ENCODE peak calls at places on chromosomes 2 and 18, in eight cellular contexts. One of them, this sample, is unnamed.

GRCh38 chr18:57585421-57585820 is 1.1 kb downstream of the FECH start:
- DNase-seq in adrenal gland: no peak
- DNase-seq in RWPE1: no peak
- DNase-seq in GM13976: no peak
- DNase-seq in bronchial epithelial cell: peak
- DNase-seq in heart left ventricle: no peak
- DNase-seq in uterus: no peak
- DNase-seq in CD4-positive, alpha-beta T cell: no peak
- DNase-seq in this sample: no peak

GRCh38 chr2:18742382-18742781 is 153.0 kb upstream of the NT5C1B start:
- DNase-seq in RWPE1: no peak
- DNase-seq in adrenal gland: no peak
- DNase-seq in CD4-positive, alpha-beta T cell: no peak
- DNase-seq in uterus: no peak
- DNase-seq in GM13976: no peak
- DNase-seq in bronchial epithelial cell: no peak
- DNase-seq in heart left ventricle: peak
- DNase-seq in this sample: no peak

GRCh38 chr2:225040862-225041209 is 1.4 kb downstream of the DOCK10 start:
- DNase-seq in RWPE1: no peak
- DNase-seq in GM13976: peak
- DNase-seq in CD4-positive, alpha-beta T cell: no peak
- DNase-seq in bronchial epithelial cell: no peak
- DNase-seq in uterus: no peak
- DNase-seq in heart left ventricle: no peak
- DNase-seq in adrenal gland: no peak
- DNase-seq in this sample: peak

GRCh38 chr2:224039080-224039769 is at the start of gene SERPINE2:
- DNase-seq in bronchial epithelial cell: peak
- DNase-seq in adrenal gland: peak
- DNase-seq in GM13976: peak
- DNase-seq in RWPE1: peak
- DNase-seq in CD4-positive, alpha-beta T cell: peak
- DNase-seq in uterus: peak
- DNase-seq in heart left ventricle: peak
- DNase-seq in this sample: peak

GRCh38 chr2:75465317-75465998 is 95.3 kb downstream of the EVA1A start:
- DNase-seq in CD4-positive, alpha-beta T cell: no peak
- DNase-seq in uterus: no peak
- DNase-seq in GM13976: no peak
- DNase-seq in RWPE1: peak
- DNase-seq in bronchial epithelial cell: peak
- DNase-seq in adrenal gland: no peak
- DNase-seq in heart left ventricle: no peak
- DNase-seq in this sample: no peak

GRCh38 chr2:148978736-148979135 is 59.8 kb upstream of the LYPD6B start:
- DNase-seq in RWPE1: no peak
- DNase-seq in uterus: peak
- DNase-seq in bronchial epithelial cell: no peak
- DNase-seq in GM13976: no peak
- DNase-seq in CD4-positive, alpha-beta T cell: no peak
- DNase-seq in heart left ventricle: no peak
- DNase-seq in adrenal gland: no peak
- DNase-seq in this sample: no peak

GRCh38 chr2:203201426-203201825 is 37.4 kb upstream of the CYP20A1 start:
- DNase-seq in RWPE1: no peak
- DNase-seq in uterus: no peak
- DNase-seq in heart left ventricle: no peak
- DNase-seq in CD4-positive, alpha-beta T cell: no peak
- DNase-seq in adrenal gland: no peak
- DNase-seq in GM13976: no peak
- DNase-seq in bronchial epithelial cell: no peak
- DNase-seq in this sample: no peak

GRCh38 chr2:205477016-205477705 is 205.1 kb upstream of the NRP2 start:
- DNase-seq in heart left ventricle: no peak
- DNase-seq in GM13976: no peak
- DNase-seq in adrenal gland: no peak
- DNase-seq in bronchial epithelial cell: no peak
- DNase-seq in CD4-positive, alpha-beta T cell: no peak
- DNase-seq in RWPE1: no peak
- DNase-seq in uterus: no peak
- DNase-seq in this sample: no peak

GRCh38 chr2:42385225-42385624 is 24.2 kb upstream of the COX7A2L start:
- DNase-seq in CD4-positive, alpha-beta T cell: no peak
- DNase-seq in heart left ventricle: no peak
- DNase-seq in bronchial epithelial cell: no peak
- DNase-seq in adrenal gland: peak
- DNase-seq in uterus: no peak
- DNase-seq in RWPE1: no peak
- DNase-seq in GM13976: no peak
- DNase-seq in this sample: no peak

GRCh38 chr18:10122116-10122515 is 208.3 kb downstream of the VAPA start:
- DNase-seq in GM13976: no peak
- DNase-seq in bronchial epithelial cell: peak
- DNase-seq in uterus: no peak
- DNase-seq in RWPE1: peak
- DNase-seq in CD4-positive, alpha-beta T cell: no peak
- DNase-seq in heart left ventricle: no peak
- DNase-seq in adrenal gland: no peak
- DNase-seq in this sample: peak

GRCh38 chr18:13562494-13563029 is 163.8 kb downstream of the FAM210A start:
- DNase-seq in CD4-positive, alpha-beta T cell: no peak
- DNase-seq in uterus: no peak
- DNase-seq in RWPE1: no peak
- DNase-seq in heart left ventricle: no peak
- DNase-seq in adrenal gland: no peak
- DNase-seq in bronchial epithelial cell: no peak
- DNase-seq in GM13976: peak
- DNase-seq in this sample: no peak

GRCh38 chr2:210611466-210611865 is 55.1 kb downstream of the CPS1 start:
- DNase-seq in bronchial epithelial cell: no peak
- DNase-seq in uterus: no peak
- DNase-seq in heart left ventricle: no peak
- DNase-seq in GM13976: no peak
- DNase-seq in adrenal gland: no peak
- DNase-seq in CD4-positive, alpha-beta T cell: no peak
- DNase-seq in RWPE1: no peak
- DNase-seq in this sample: peak

GRCh38 chr2:178924817-178925216 is 117.6 kb upstream of the TTN start:
- DNase-seq in heart left ventricle: no peak
- DNase-seq in bronchial epithelial cell: peak
- DNase-seq in uterus: no peak
- DNase-seq in CD4-positive, alpha-beta T cell: no peak
- DNase-seq in GM13976: no peak
- DNase-seq in RWPE1: no peak
- DNase-seq in adrenal gland: no peak
- DNase-seq in this sample: no peak

GRCh38 chr2:85698880-85699254 is 4.7 kb downstream of the GNLY start:
- DNase-seq in heart left ventricle: no peak
- DNase-seq in GM13976: no peak
- DNase-seq in uterus: no peak
- DNase-seq in RWPE1: no peak
- DNase-seq in CD4-positive, alpha-beta T cell: no peak
- DNase-seq in adrenal gland: no peak
- DNase-seq in bronchial epithelial cell: no peak
- DNase-seq in this sample: no peak

GRCh38 chr18:55455938-55456337 is 132.1 kb downstream of the TCF4 start:
- DNase-seq in RWPE1: no peak
- DNase-seq in GM13976: no peak
- DNase-seq in uterus: no peak
- DNase-seq in bronchial epithelial cell: no peak
- DNase-seq in heart left ventricle: no peak
- DNase-seq in adrenal gland: no peak
- DNase-seq in CD4-positive, alpha-beta T cell: no peak
- DNase-seq in this sample: no peak

GRCh38 chr2:221346411-221346810 is 225.7 kb downstream of the EPHA4 start:
- DNase-seq in uterus: no peak
- DNase-seq in adrenal gland: peak
- DNase-seq in heart left ventricle: no peak
- DNase-seq in RWPE1: no peak
- DNase-seq in CD4-positive, alpha-beta T cell: no peak
- DNase-seq in GM13976: no peak
- DNase-seq in bronchial epithelial cell: peak
- DNase-seq in this sample: no peak

GRCh38 chr2:228689049-228689448 is 507.6 kb upstream of the SPHKAP start:
- DNase-seq in GM13976: no peak
- DNase-seq in uterus: no peak
- DNase-seq in heart left ventricle: no peak
- DNase-seq in bronchial epithelial cell: no peak
- DNase-seq in RWPE1: peak
- DNase-seq in CD4-positive, alpha-beta T cell: no peak
- DNase-seq in adrenal gland: no peak
- DNase-seq in this sample: no peak
- TF ChIP-seq CTCF in GM13976: no peak
- TF ChIP-seq CTCF in uterus: no peak
- TF ChIP-seq CTCF in heart left ventricle: no peak
- TF ChIP-seq CTCF in bronchial epithelial cell: no peak
- TF ChIP-seq CTCF in RWPE1: no peak
- TF ChIP-seq CTCF in CD4-positive, alpha-beta T cell: no peak
- TF ChIP-seq CTCF in adrenal gland: no peak
- TF ChIP-seq CTCF in this sample: no peak

GRCh38 chr18:69259282-69259681 is 141.4 kb upstream of the DOK6 start:
- DNase-seq in heart left ventricle: no peak
- DNase-seq in adrenal gland: no peak
- DNase-seq in GM13976: no peak
- DNase-seq in CD4-positive, alpha-beta T cell: no peak
- DNase-seq in RWPE1: no peak
- DNase-seq in bronchial epithelial cell: no peak
- DNase-seq in uterus: no peak
- DNase-seq in this sample: no peak
- TF ChIP-seq CTCF in heart left ventricle: no peak
- TF ChIP-seq CTCF in adrenal gland: no peak
- TF ChIP-seq CTCF in GM13976: no peak
- TF ChIP-seq CTCF in CD4-positive, alpha-beta T cell: no peak
- TF ChIP-seq CTCF in RWPE1: no peak
- TF ChIP-seq CTCF in bronchial epithelial cell: no peak
- TF ChIP-seq CTCF in uterus: no peak
- TF ChIP-seq CTCF in this sample: no peak

GRCh38 chr2:106089611-106090010 is 104.5 kb downstream of the UXS1 start:
- DNase-seq in CD4-positive, alpha-beta T cell: no peak
- DNase-seq in adrenal gland: no peak
- DNase-seq in GM13976: no peak
- DNase-seq in uterus: no peak
- DNase-seq in heart left ventricle: no peak
- DNase-seq in bronchial epithelial cell: no peak
- DNase-seq in RWPE1: no peak
- DNase-seq in this sample: no peak

GRCh38 chr2:106091219-106091618 is 102.9 kb downstream of the UXS1 start:
- DNase-seq in uterus: no peak
- DNase-seq in CD4-positive, alpha-beta T cell: no peak
- DNase-seq in GM13976: no peak
- DNase-seq in adrenal gland: no peak
- DNase-seq in heart left ventricle: no peak
- DNase-seq in bronchial epithelial cell: no peak
- DNase-seq in RWPE1: no peak
- DNase-seq in this sample: no peak

GRCh38 chr2:106080955-106081354 is 113.1 kb downstream of the UXS1 start:
- DNase-seq in adrenal gland: no peak
- DNase-seq in CD4-positive, alpha-beta T cell: no peak
- DNase-seq in RWPE1: no peak
- DNase-seq in uterus: no peak
- DNase-seq in heart left ventricle: no peak
- DNase-seq in GM13976: no peak
- DNase-seq in bronchial epithelial cell: no peak
- DNase-seq in this sample: no peak

DNA sequence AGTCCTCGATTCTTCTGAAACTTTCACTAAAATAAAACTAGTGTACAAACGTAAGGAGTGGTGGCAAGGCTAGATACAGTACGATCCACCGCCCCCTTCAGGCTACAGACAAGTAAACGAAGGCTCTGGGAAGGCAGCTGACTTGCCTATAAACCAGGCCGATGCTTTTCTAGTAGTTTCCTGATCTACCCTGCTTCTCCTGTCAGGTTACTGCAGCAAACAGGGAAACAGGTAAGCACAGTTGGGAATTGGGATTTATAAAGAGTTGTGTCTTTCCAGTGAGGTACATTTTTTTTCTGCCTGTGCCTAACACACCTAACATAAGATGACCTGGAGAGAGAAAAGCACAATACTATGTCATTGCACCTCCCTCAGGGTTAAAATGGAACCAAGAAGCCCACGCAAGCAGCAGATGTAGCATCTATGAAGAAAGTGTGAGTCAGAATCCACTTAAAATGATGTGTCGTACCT is 108.6 kb downstream of the UXS1 start:
- DNase-seq in uterus: no peak
- DNase-seq in GM13976: no peak
- DNase-seq in bronchial epithelial cell: peak
- DNase-seq in CD4-positive, alpha-beta T cell: peak
- DNase-seq in RWPE1: no peak
- DNase-seq in heart left ventricle: no peak
- DNase-seq in adrenal gland: no peak
- DNase-seq in this sample: peak
- TF ChIP-seq CTCF in uterus: no peak
- TF ChIP-seq CTCF in GM13976: peak
- TF ChIP-seq CTCF in bronchial epithelial cell: peak
- TF ChIP-seq CTCF in CD4-positive, alpha-beta T cell: peak
- TF ChIP-seq CTCF in RWPE1: no peak
- TF ChIP-seq CTCF in heart left ventricle: peak
- TF ChIP-seq CTCF in adrenal gland: no peak
- TF ChIP-seq CTCF in this sample: peak

GRCh38 chr2:216663106-216663505 is 29.9 kb downstream of the IGFBP2 start:
- DNase-seq in heart left ventricle: no peak
- DNase-seq in bronchial epithelial cell: no peak
- DNase-seq in GM13976: no peak
- DNase-seq in uterus: no peak
- DNase-seq in adrenal gland: no peak
- DNase-seq in CD4-positive, alpha-beta T cell: no peak
- DNase-seq in RWPE1: no peak
- DNase-seq in this sample: no peak

GRCh38 chr2:216663846-216664245 is 30.6 kb downstream of the IGFBP2 start:
- DNase-seq in adrenal gland: no peak
- DNase-seq in GM13976: no peak
- DNase-seq in uterus: no peak
- DNase-seq in CD4-positive, alpha-beta T cell: no peak
- DNase-seq in RWPE1: no peak
- DNase-seq in bronchial epithelial cell: no peak
- DNase-seq in heart left ventricle: peak
- DNase-seq in this sample: no peak

GRCh38 chr2:216665240-216665639 is 30.1 kb downstream of the IGFBP5 start:
- DNase-seq in RWPE1: peak
- DNase-seq in bronchial epithelial cell: peak
- DNase-seq in GM13976: no peak
- DNase-seq in CD4-positive, alpha-beta T cell: no peak
- DNase-seq in heart left ventricle: no peak
- DNase-seq in adrenal gland: peak
- DNase-seq in uterus: peak
- DNase-seq in this sample: no peak

GRCh38 chr2:216665717-216666116 is 29.6 kb downstream of the IGFBP5 start:
- DNase-seq in RWPE1: peak
- DNase-seq in adrenal gland: no peak
- DNase-seq in bronchial epithelial cell: peak
- DNase-seq in uterus: no peak
- DNase-seq in heart left ventricle: no peak
- DNase-seq in CD4-positive, alpha-beta T cell: no peak
- DNase-seq in GM13976: no peak
- DNase-seq in this sample: no peak

DNA sequence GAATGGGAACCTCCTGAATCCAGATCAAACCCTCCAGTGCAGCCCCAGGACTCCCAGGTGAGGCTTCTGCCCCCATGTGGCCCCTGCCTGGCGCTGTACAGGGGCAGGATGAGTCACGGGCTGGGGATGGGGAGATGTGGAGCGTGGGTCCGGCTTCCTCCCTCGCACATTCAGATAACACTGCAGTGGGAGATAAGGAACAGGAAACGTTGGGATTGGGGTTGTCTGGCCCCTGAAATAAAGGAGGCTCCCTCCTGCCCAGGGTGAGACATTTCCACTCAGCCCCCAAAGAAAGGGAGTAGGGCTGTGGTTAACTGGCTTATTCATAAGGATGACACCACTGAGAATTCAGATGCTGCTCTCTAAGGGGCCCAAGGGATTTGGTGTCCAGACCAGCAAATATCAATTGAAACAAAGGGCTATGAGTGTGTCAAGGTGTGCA is 30.7 kb downstream of the IGFBP5 start:
- DNase-seq in bronchial epithelial cell: peak
- DNase-seq in heart left ventricle: no peak
- DNase-seq in RWPE1: no peak
- DNase-seq in GM13976: no peak
- DNase-seq in adrenal gland: no peak
- DNase-seq in CD4-positive, alpha-beta T cell: no peak
- DNase-seq in uterus: no peak
- DNase-seq in this sample: no peak
- TF ChIP-seq CTCF in bronchial epithelial cell: peak
- TF ChIP-seq CTCF in heart left ventricle: no peak
- TF ChIP-seq CTCF in RWPE1: no peak
- TF ChIP-seq CTCF in GM13976: peak
- TF ChIP-seq CTCF in adrenal gland: no peak
- TF ChIP-seq CTCF in CD4-positive, alpha-beta T cell: no peak
- TF ChIP-seq CTCF in uterus: no peak
- TF ChIP-seq CTCF in this sample: no peak